ENCODE peak calls at places on chromosomes 7 and 10, in seven cellular contexts. N is aorta, P is BE2C, V is body of pancreas, A is heart right ventricle, Y is cardiac muscle cell, Z is right cardiac atrium. X is an unnamed sample. For H3K4me1 and H3K27me3, the result is how much of the 10 kb centered on the place peaks cover.

GRCh38 chr10:14507156-14507555 is 176.4 kb upstream of the FRMD4A start:
- DNase-seq in N (no peak), A (no peak), Z (no peak), V (no peak), Y (no peak), P (no peak), X (no peak)

GRCh38 chr7:138468244-138469123 is 8.4 kb downstream of the TRIM24 start:
- DNase-seq in Z (peak), Y (peak), N (no peak), P (no peak), A (peak), V (peak), X (no peak)

GRCh38 chr7:127844707-127845331 is 186.4 kb downstream of the LRRC4 start:
- DNase-seq in Z (peak), Y (peak), N (peak), P (peak), V (peak), A (peak), X (no peak)

GRCh38 chr10:4243651-4244050 is 458.6 kb upstream of the KLF6 start:
- DNase-seq in Y (peak), N (no peak), A (peak), Z (no peak), V (no peak), P (no peak), X (no peak)

GRCh38 chr10:78752251-78752650 is 316.5 kb upstream of the ZMIZ1 start:
- DNase-seq in N (peak), V (no peak), P (no peak), Y (no peak), A (no peak), Z (no peak), X (no peak)

GRCh38 chr10:132421377-132422168 is 24.6 kb downstream of the PWWP2B start:
- DNase-seq in P (no peak), A (peak), V (peak), Z (peak), Y (peak), N (peak), X (peak)

GRCh38 chr10:125707852-125708468 is 11.5 kb upstream of the EDRF1 start:
- DNase-seq in Y (peak), P (no peak), A (no peak), Z (no peak), N (no peak), V (no peak), X (no peak)

GRCh38 chr7:2680792-2681490 is 7.1 kb upstream of the AMZ1 start:
- DNase-seq in P (peak), Z (peak), Y (peak), V (peak), A (peak), N (peak), X (peak)

GRCh38 chr7:40192036-40192435 is 57.2 kb downstream of the SUGCT start:
- DNase-seq in A (no peak), Z (no peak), Y (peak), N (no peak), P (no peak), V (no peak), X (no peak)

GRCh38 chr10:68871731-68872342 is 29.3 kb upstream of the DDX50 start:
- DNase-seq in N (no peak), P (peak), A (no peak), V (no peak), Z (no peak), Y (peak), X (no peak)

GRCh38 chr10:133289761-133290160 is 13.1 kb upstream of the ADAM8 start:
- DNase-seq in A (no peak), P (no peak), N (no peak), Y (no peak), Z (no peak), V (no peak), X (no peak)

GRCh38 chr10:6211341-6212265 is 8.9 kb downstream of the PFKFB3 start:
- DNase-seq in A (no peak), V (peak), P (peak), N (peak), Z (peak), Y (peak), X (peak)

GRCh38 chr7:78279035-78279434 is 480.5 kb downstream of the PHTF2 start:
- DNase-seq in Y (peak), A (no peak), P (no peak), V (no peak), N (no peak), Z (no peak), X (peak)

GRCh38 chr7:37942934-37943610 is 22.6 kb downstream of the EPDR1 start:
- DNase-seq in A (peak), Z (peak), V (peak), P (no peak), Y (peak), N (peak), X (peak)

GRCh38 chr7:13897825-13898224 is 91.6 kb downstream of the ETV1 start:
- DNase-seq in Z (no peak), V (no peak), P (no peak), N (no peak), Y (peak), A (no peak), X (no peak)

GRCh38 chr7:21169667-21170605 is 257.9 kb upstream of the SP4 start:
- DNase-seq in P (no peak), Z (no peak), V (no peak), Y (no peak), N (no peak), A (no peak), X (no peak)

GRCh38 chr7:53350241-53350640 is 314.8 kb downstream of the POM121L12 start:
- DNase-seq in P (peak), V (no peak), Z (peak), N (no peak), A (no peak), Y (no peak), X (no peak)

GRCh38 chr10:72691470-72692056 is 380 bp upstream of the MCU start:
- DNase-seq in Y (no peak), V (no peak), Z (no peak), P (no peak), N (no peak), A (no peak), X (no peak)

GRCh38 chr10:123144697-123145541 is 3.0 kb upstream of the HMX2 start:
- DNase-seq in N (no peak), V (no peak), Z (no peak), Y (no peak), A (no peak), P (no peak), X (peak)

GRCh38 chr10:80894339-80894791 is 356.7 kb downstream of the SH2D4B start:
- DNase-seq in A (no peak), Y (no peak), P (no peak), V (no peak), Z (no peak), N (no peak), X (no peak)

GRCh38 chr7:129676017-129676897 is 64.7 kb downstream of the NRF1 start:
- DNase-seq in Z (no peak), N (no peak), Y (peak), P (no peak), V (no peak), A (no peak), X (no peak)

GRCh38 chr10:119761106-119761505 is 35.3 kb downstream of the INPP5F start:
- DNase-seq in N (no peak), Y (peak), Z (no peak), P (no peak), V (no peak), A (no peak), X (no peak)

GRCh38 chr10:84375011-84375410 is 46.6 kb downstream of the CCSER2 start:
- DNase-seq in P (peak), Z (no peak), Y (peak), N (no peak), A (peak), V (peak), X (peak)

GRCh38 chr7:158849553-158850389 is 6.6 kb upstream of the DYNC2I1 start:
- DNase-seq in Z (no peak), V (no peak), A (no peak), N (no peak), P (no peak), Y (no peak), X (no peak)

GRCh38 chr10:28177944-28178637 is 124.8 kb downstream of the MPP7 start:
- DNase-seq in A (no peak), Z (no peak), N (no peak), Y (no peak), V (no peak), P (no peak), X (no peak)

GRCh38 chr7:151570366-151570915 is 50.7 kb upstream of the RHEB start:
- DNase-seq in P (no peak), Y (peak), V (no peak), A (no peak), N (no peak), Z (no peak), X (no peak)

GRCh38 chr7:32347244-32347828 is 142.8 kb downstream of the LSM5 start:
- DNase-seq in N (no peak), A (peak), Y (peak), P (peak), Z (no peak), V (no peak), X (no peak)

GRCh38 chr7:80517177-80517804 is 5.4 kb upstream of the GNAT3 start:
- DNase-seq in N (no peak), P (no peak), A (no peak), Z (no peak), V (no peak), Y (no peak), X (no peak)

GRCh38 chr10:13162013-13162364 is 631 bp downstream of the MCM10 start:
- DNase-seq in V (no peak), A (no peak), Z (no peak), N (no peak), P (peak), Y (no peak), X (peak)

GRCh38 chr7:150964593-150965111 is 13.5 kb downstream of the KCNH2 start:
- DNase-seq in N (no peak), V (peak), Z (peak), A (peak), P (peak), Y (no peak), X (no peak)

GRCh38 chr10:28906934-28907333 is 229.6 kb downstream of the BAMBI start:
- DNase-seq in P (no peak), Y (peak), V (no peak), A (no peak), Z (no peak), N (no peak), X (no peak)

GRCh38 chr10:22624289-22624738 is 90.1 kb downstream of the PIP4K2A start:
- DNase-seq in N (no peak), P (no peak), Y (peak), V (no peak), Z (no peak), A (no peak), X (peak)

GRCh38 chr10:22625511-22626288 is 88.7 kb downstream of the PIP4K2A start:
- DNase-seq in Z (no peak), P (no peak), A (no peak), V (no peak), Y (no peak), N (no peak), X (no peak)

GRCh38 chr10:22629126-22629525 is 85.3 kb downstream of the PIP4K2A start:
- DNase-seq in Z (no peak), Y (no peak), V (no peak), P (no peak), A (no peak), N (no peak), X (no peak)

GRCh38 chr10:22628309-22628708 is 86.1 kb downstream of the PIP4K2A start:
- DNase-seq in Y (no peak), A (no peak), P (no peak), V (no peak), Z (no peak), N (no peak), X (no peak)

DNA sequence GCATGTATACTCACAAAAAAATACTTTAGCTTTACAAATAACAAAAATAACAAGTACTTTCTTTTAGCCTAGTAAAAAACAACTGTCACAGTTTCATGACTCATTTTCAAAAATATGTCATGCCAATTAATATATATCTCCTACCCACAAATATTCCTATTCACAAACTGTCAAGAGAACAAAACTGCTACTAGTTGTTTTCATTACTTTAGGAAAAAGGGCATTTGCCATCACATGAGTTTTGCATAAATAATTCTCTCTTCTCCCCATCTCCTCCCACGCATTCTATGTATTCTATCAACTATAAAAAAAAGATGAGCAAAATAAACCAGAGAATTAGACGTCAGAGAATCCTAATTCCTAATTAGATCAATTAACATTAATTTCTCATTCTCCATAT is 87.6 kb downstream of the PIP4K2A start:
- DNase-seq in V (no peak), Z (no peak), P (no peak), N (no peak), A (no peak), Y (no peak), X (no peak)
- H3K4me1 ChIP-seq in V (under half), Z (under half), P (under half), N (under half), A (under half), Y (under half), X (under half)

GRCh38 chr7:111568419-111568818 is 6.1 kb upstream of the IMMP2L start:
- DNase-seq in Y (no peak), Z (no peak), P (no peak), N (no peak), A (no peak), V (no peak), X (no peak)

GRCh38 chr7:111568870-111569462 is 6.7 kb upstream of the IMMP2L start:
- DNase-seq in Z (no peak), N (no peak), V (no peak), A (no peak), P (no peak), Y (no peak), X (no peak)

DNA sequence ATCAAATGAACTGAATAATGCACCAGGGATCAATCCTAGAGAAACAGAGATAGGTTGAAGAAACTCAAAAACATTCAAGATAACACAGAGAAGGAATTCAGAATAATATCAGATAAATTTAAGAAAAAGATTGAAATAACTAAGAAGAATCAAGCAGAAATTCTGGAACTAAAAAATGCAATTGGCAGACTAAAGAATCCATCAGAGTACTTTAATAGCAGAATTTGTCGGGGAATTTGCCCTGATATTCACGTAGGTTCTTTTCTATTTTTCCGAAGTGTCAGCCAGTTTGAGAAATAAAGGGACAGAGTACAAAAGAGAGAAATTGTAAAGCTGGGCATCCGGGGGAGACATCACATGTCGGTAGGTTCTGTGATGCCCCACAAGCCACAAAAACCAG is 9.4 kb upstream of the IMMP2L start:
- DNase-seq in Z (no peak), N (no peak), V (no peak), Y (no peak), P (no peak), A (no peak), X (no peak)
- H3K27me3 ChIP-seq in Z (under half), N (under half), V (under half), Y (under half), P (under half), A (under half), X (under half)

DNA sequence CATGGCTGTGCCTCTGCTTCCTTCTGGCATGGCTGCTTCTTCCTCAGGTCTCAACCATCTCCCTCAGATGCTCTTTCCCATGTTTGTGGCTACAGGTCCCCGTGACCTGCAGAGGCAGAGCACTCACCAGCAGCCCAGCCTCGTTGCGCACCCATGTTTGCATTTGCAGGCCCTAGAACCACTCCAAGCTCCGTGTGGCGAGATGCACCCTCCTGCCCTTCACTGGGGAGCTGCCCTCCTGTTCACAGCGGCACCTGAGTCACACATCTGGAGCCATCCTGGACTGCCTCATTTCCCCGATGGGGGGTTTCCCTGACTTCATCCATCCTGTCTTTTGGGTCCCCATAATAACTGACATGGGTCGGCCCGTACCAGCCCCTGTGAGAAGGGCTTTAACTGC is 35.9 kb downstream of the EGFR start:
- DNase-seq in Z (no peak), V (no peak), Y (no peak), A (no peak), P (no peak), N (no peak), X (no peak)
- H3K4me3 ChIP-seq in Z (no peak), V (no peak), Y (no peak), A (no peak), P (no peak), N (no peak), X (no peak)

DNA sequence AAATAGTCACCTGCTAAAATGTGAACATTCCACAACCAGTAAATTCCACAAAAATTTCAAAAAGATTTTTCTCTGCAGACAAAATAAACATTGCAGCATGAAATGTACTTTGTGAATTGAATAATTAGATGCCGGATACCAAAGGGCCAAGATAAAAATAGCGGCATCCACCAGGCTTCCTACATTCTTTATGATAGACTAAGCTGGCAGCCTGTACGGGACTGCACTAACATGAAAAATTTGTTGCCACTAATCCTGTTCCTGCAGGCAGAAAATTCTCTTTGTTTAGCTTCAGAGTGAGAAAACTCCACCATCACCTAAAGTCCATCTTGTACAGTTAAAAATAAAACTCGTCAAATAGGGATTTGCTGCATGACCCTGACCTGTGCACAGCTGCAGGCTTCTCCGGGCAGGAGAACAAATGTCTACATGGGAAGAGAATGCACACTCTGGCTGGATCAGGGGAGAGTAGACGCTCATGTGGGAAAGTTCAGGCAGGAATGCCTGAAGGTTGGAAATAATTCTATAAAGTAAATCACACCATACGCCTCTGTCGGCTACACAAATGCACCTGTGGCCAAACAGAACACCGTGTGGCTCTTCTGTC is 15.6 kb upstream of the ADO start:
- DNase-seq in N (no peak), A (no peak), V (no peak), Y (no peak), Z (no peak), P (no peak), X (no peak)
- H3K4me1 ChIP-seq in N (under half), A (under half), V (under half), Y (under half), Z (under half), P (under half), X (under half)

GRCh38 chr7:157691521-157692155 is 354.8 kb downstream of the DNAJB6 start:
- DNase-seq in N (no peak), P (no peak), Z (no peak), V (no peak), A (no peak), Y (no peak), X (peak)
- H3K27me3 ChIP-seq in N (under half), P (under half), Z (under half), V (under half), A (half or more), Y (half or more), X (under half)